ENCODE peak calls at places on chromosome 10, in seven cellular contexts. D, P, K, A, S, O and F are unnamed samples.
A peak's percentile ranks its signal among the peaks of the same experiment; 100 is the strongest.

GRCh38 chr10:97543025-97543546 is 29.5 kb upstream of the ANKRD2 start:
- DNase-seq in P (no peak), S (peak; percentile 95), O (peak; percentile 76), A (no peak), K (peak; percentile 89), D (no peak), F (peak; percentile 85)

GRCh38 chr10:70982443-70982842 is 94.1 kb upstream of the PCBD1 start:
- DNase-seq in O (no peak), D (no peak), K (no peak), P (no peak), S (no peak), A (no peak), F (no peak)

GRCh38 chr10:16777473-16778370 is 39.5 kb downstream of the RSU1 start:
- DNase-seq in D (no peak), S (peak; percentile 63), P (no peak), K (peak; percentile 42), O (no peak), A (no peak), F (no peak)

GRCh38 chr10:132836248-132836831 is 50.4 kb upstream of the NKX6-2 start:
- DNase-seq in P (no peak), K (peak; percentile 55), A (no peak), S (no peak), D (no peak), O (no peak), F (peak; percentile 62)

GRCh38 chr10:44752451-44753441 is 158.4 kb upstream of the TMEM72 start:
- DNase-seq in D (no peak), O (no peak), K (peak; percentile 33), S (peak; percentile 89), A (no peak), P (no peak), F (no peak)

GRCh38 chr10:1467450-1467849 is 269.9 kb downstream of the ADARB2 start:
- DNase-seq in A (no peak), D (no peak), K (no peak), P (no peak), S (no peak), O (no peak), F (no peak)

GRCh38 chr10:33365871-33366411 is 31.5 kb upstream of the NRP1 start:
- DNase-seq in A (no peak), K (peak; percentile 53), S (peak; percentile 61), O (no peak), D (no peak), P (no peak), F (no peak)

GRCh38 chr10:102752934-102753664 is 9.4 kb downstream of the WBP1L start:
- DNase-seq in K (peak; percentile 50), D (no peak), S (peak; percentile 63), O (no peak), P (no peak), A (no peak), F (no peak)

GRCh38 chr10:45580781-45581496 is 91.6 kb downstream of the ZFAND4 start:
- DNase-seq in O (no peak), A (no peak), S (no peak), D (no peak), K (peak; percentile 22), P (no peak), F (no peak)

GRCh38 chr10:7891634-7892033 is 73.3 kb downstream of the TAF3 start:
- DNase-seq in O (no peak), D (no peak), P (no peak), A (no peak), K (no peak), S (peak; percentile 4), F (no peak)

GRCh38 chr10:5971315-5971832 is 6.0 kb downstream of the IL15RA start:
- DNase-seq in P (no peak), K (no peak), O (no peak), D (peak; percentile 15), S (peak; percentile 65), A (no peak), F (peak; percentile 39)

GRCh38 chr10:98486421-98486820 is 39.7 kb upstream of the HPS1 start:
- DNase-seq in D (no peak), S (no peak), A (no peak), O (no peak), K (no peak), P (no peak), F (no peak)

GRCh38 chr10:10869592-10869991 is 148.1 kb upstream of the CELF2 start:
- DNase-seq in O (no peak), D (no peak), K (no peak), A (no peak), S (peak; percentile 28), P (no peak), F (no peak)

GRCh38 chr10:105950410-105950809 is 1214.1 kb downstream of the SORCS1 start:
- DNase-seq in D (no peak), S (peak; percentile 66), K (peak; percentile 63), O (no peak), P (peak; percentile 49), A (no peak), F (peak; percentile 77)

GRCh38 chr10:118272090-118272775 is 69.9 kb downstream of the FAM204A start:
- DNase-seq in S (no peak), P (no peak), O (no peak), K (no peak), D (no peak), A (no peak), F (no peak)

GRCh38 chr10:124511205-124512039 is 49.8 kb downstream of the LHPP start:
- DNase-seq in S (no peak), D (no peak), A (no peak), K (no peak), O (no peak), P (no peak), F (no peak)

GRCh38 chr10:1538121-1538520 is 199.2 kb downstream of the ADARB2 start:
- DNase-seq in D (no peak), P (no peak), A (no peak), K (no peak), S (no peak), O (peak; percentile 55), F (peak; percentile 43)

GRCh38 chr10:33332183-33333031 is 2.1 kb downstream of the NRP1 start:
- DNase-seq in K (no peak), A (no peak), S (peak; percentile 65), P (no peak), O (no peak), D (no peak), F (no peak)

GRCh38 chr10:33478675-33479125 is 144.2 kb upstream of the NRP1 start:
- DNase-seq in D (no peak), P (no peak), S (no peak), K (no peak), A (no peak), O (no peak), F (no peak)

GRCh38 chr10:72275351-72276012 is 1.8 kb downstream of the DDIT4 start:
- DNase-seq in S (no peak), K (no peak), P (no peak), D (no peak), O (no peak), A (no peak), F (no peak)

GRCh38 chr10:11272915-11273389 is 255.3 kb downstream of the CELF2 start:
- DNase-seq in A (no peak), D (no peak), K (no peak), S (no peak), P (no peak), O (no peak), F (no peak)